ENCODE peak calls at places on chromosomes 16 and 17, in nine cellular contexts. A, V, N, I, Y, U, W, S and C are unnamed samples.

GRCh38 chr17:60148300-60148838 is 1.4 kb upstream of the CA4 start:
- DNase-seq in S (no peak), I (no peak), Y (no peak), N (no peak), A (no peak), W (no peak), U (no peak), V (no peak), C (no peak)

GRCh38 chr16:70638814-70639792 is 7.3 kb upstream of the IL34 start:
- DNase-seq in N (no peak), I (no peak), W (no peak), S (no peak), V (peak; percentile 85), Y (peak; percentile 91), A (no peak), U (peak; percentile 40), C (no peak)

GRCh38 chr17:4852504-4853075 is 19.4 kb downstream of the MINK1 start:
- DNase-seq in W (no peak), S (no peak), A (peak; percentile 34), V (peak; percentile 56), U (peak; percentile 30), I (no peak), N (peak; percentile 59), Y (peak; percentile 41), C (peak; percentile 32)

GRCh38 chr17:73719588-73720071 is 75.4 kb upstream of the SDK2 start:
- DNase-seq in U (no peak), I (no peak), W (no peak), A (no peak), Y (peak; percentile 16), N (no peak), V (peak; percentile 5), S (peak; percentile 45), C (peak; percentile 48)

GRCh38 chr17:52709724-52710123 is 551.2 kb upstream of the CA10 start:
- DNase-seq in U (no peak), N (no peak), A (no peak), W (no peak), V (no peak), Y (no peak), S (no peak), I (no peak), C (peak; percentile 22)

GRCh38 chr17:21017861-21018260 is 24.9 kb downstream of the USP22 start:
- DNase-seq in Y (no peak), A (no peak), S (no peak), V (no peak), I (no peak), U (no peak), N (no peak), W (no peak), C (no peak)

GRCh38 chr16:71626858-71627213 is 852 bp downstream of the MARVELD3 start:
- DNase-seq in N (peak; percentile 35), V (no peak), W (peak; percentile 53), A (no peak), U (no peak), I (no peak), Y (no peak), S (no peak), C (peak; percentile 91)

GRCh38 chr17:17387461-17388362 is 84.5 kb downstream of the NT5M start:
- DNase-seq in W (peak; percentile 69), S (no peak), V (no peak), N (peak; percentile 69), I (no peak), A (no peak), Y (no peak), U (no peak), C (peak; percentile 83)

GRCh38 chr17:55513885-55514590 is 2.8 kb upstream of the SMIM36 start:
- DNase-seq in S (peak; percentile 58), V (peak; percentile 78), N (peak; percentile 60), A (peak; percentile 48), Y (peak; percentile 76), W (peak; percentile 60), U (peak; percentile 87), I (peak; percentile 76), C (no peak)

GRCh38 chr17:42023524-42024349 is 3.8 kb downstream of the NKIRAS2 start:
- DNase-seq in V (peak; percentile 54), Y (peak; percentile 19), I (peak; percentile 42), N (no peak), A (no peak), W (peak; percentile 83), S (no peak), U (no peak), C (peak; percentile 58)

GRCh38 chr17:33435716-33436301 is 142.7 kb upstream of the ASIC2 start:
- DNase-seq in N (peak; percentile 1), I (no peak), S (no peak), V (peak; percentile 27), W (no peak), U (no peak), A (no peak), Y (peak; percentile 11), C (no peak)

GRCh38 chr17:36657763-36658490 is 56.5 kb downstream of the MRM1 start:
- DNase-seq in I (peak; percentile 24), S (no peak), V (peak; percentile 27), U (peak; percentile 5), Y (no peak), N (no peak), W (no peak), A (no peak), C (peak; percentile 54)

GRCh38 chr16:24493859-24494258 is 45.5 kb upstream of the RBBP6 start:
- DNase-seq in A (no peak), Y (no peak), W (no peak), U (no peak), I (no peak), S (no peak), V (no peak), N (peak; percentile 76), C (no peak)

GRCh38 chr17:41583137-41584127 is 3.3 kb downstream of the KRT14 start:
- DNase-seq in N (peak; percentile 75), V (no peak), I (no peak), U (no peak), W (no peak), S (no peak), A (no peak), Y (no peak), C (peak; percentile 85)

GRCh38 chr17:43871947-43872690 is 25.1 kb downstream of the CD300LG start:
- DNase-seq in U (no peak), V (no peak), N (peak; percentile 50), W (peak; percentile 70), I (no peak), A (no peak), Y (no peak), S (no peak), C (peak; percentile 74)

GRCh38 chr16:1723450-1724147 is 17.6 kb downstream of the MAPK8IP3 start:
- DNase-seq in S (no peak), I (no peak), Y (peak; percentile 51), A (peak; percentile 41), N (peak; percentile 51), W (no peak), U (peak; percentile 81), V (peak; percentile 51), C (peak; percentile 70)

GRCh38 chr17:81210868-81211267 is 11.9 kb downstream of the CEP131 start:
- DNase-seq in U (no peak), V (no peak), W (no peak), N (no peak), A (no peak), Y (no peak), I (no peak), S (no peak), C (no peak)

GRCh38 chr17:61481421-61481820 is 29.2 kb downstream of the TBX4 start:
- DNase-seq in S (peak; percentile 4), V (no peak), I (no peak), N (no peak), W (peak; percentile 31), U (no peak), A (no peak), Y (no peak), C (no peak)

GRCh38 chr17:9024497-9024896 is 3.2 kb downstream of the NTN1 start:
- DNase-seq in N (no peak), W (no peak), U (no peak), V (no peak), S (no peak), A (no peak), Y (no peak), I (no peak), C (no peak)
- H3K4me3 ChIP-seq in N (no peak overlapping the region), W (no peak overlapping the region), U (no peak overlapping the region), V (no peak overlapping the region), S (no peak overlapping the region), A (no peak overlapping the region), Y (no peak overlapping the region), I (no peak overlapping the region), C (no peak overlapping the region)

DNA sequence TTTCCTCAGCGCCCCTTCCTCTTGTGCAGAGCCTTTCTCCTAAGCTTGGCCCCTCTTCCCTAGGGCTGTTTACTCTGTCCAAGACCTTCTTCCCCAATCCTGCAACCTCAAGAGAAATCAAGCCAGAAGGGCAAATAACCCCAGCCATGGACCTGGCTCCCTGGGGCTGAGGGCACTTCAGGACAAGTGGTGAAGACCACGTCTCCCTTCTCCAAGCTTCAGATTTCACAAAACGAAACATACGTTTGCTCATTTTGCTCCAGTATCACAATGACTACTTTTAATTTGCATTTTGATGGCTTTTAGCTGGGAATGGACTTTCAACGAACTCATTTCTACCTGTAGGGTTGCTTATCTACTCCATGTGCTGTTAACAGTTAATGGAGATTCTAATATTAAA is 139.8 kb upstream of the CACNG5 start:
- DNase-seq in U (no peak), N (no peak), I (no peak), V (no peak), S (no peak), A (no peak), W (no peak), Y (no peak), C (no peak)
- H3K36me3 ChIP-seq in U (peaks cover 15% of the 10 kb centered on the region), N (no peaks in the 10 kb centered on the region), I (peaks cover 19% of the 10 kb centered on the region), V (no peaks in the 10 kb centered on the region), S (no peaks in the 10 kb centered on the region), A (peaks cover 37% of the 10 kb centered on the region), W (peaks cover 9% of the 10 kb centered on the region), Y (peaks cover 5% of the 10 kb centered on the region), C (no peaks in the 10 kb centered on the region)

GRCh38 chr16:27109666-27110523 is 43.2 kb downstream of the C16orf82 start:
- DNase-seq in U (peak; percentile 82), I (peak; percentile 57), S (peak; percentile 83), W (peak; percentile 75), A (peak; percentile 64), Y (peak; percentile 75), V (peak; percentile 77), N (peak; percentile 53), C (peak; percentile 89)
- H3K4me3 ChIP-seq in U (peak overlapping the region; percentile 73), I (peak overlapping the region; percentile 47), S (peak overlapping the region; percentile 38), W (peak overlapping the region; percentile 38), A (peak overlapping the region; percentile 31), Y (peak overlapping the region; percentile 58), V (peak overlapping the region; percentile 44), N (peak overlapping the region; percentile 23), C (no peak overlapping the region)

GRCh38 chr16:85656351-85657266 is 32.1 kb downstream of the GINS2 start:
- DNase-seq in V (no peak), A (no peak), W (peak; percentile 36), S (no peak), U (no peak), N (no peak), I (no peak), Y (no peak), C (peak; percentile 49)
- H3K36me3 ChIP-seq in V (peaks cover 54% of the 10 kb centered on the region), A (peaks cover 25% of the 10 kb centered on the region), W (peaks cover 84% of the 10 kb centered on the region), S (peaks cover 12% of the 10 kb centered on the region), U (peaks cover 74% of the 10 kb centered on the region), N (no peaks in the 10 kb centered on the region), I (peaks cover 52% of the 10 kb centered on the region), Y (peaks cover 32% of the 10 kb centered on the region), C (peaks cover 14% of the 10 kb centered on the region)

GRCh38 chr16:89006036-89006752 is 29.2 kb upstream of the CBFA2T3 start:
- DNase-seq in V (no peak), S (no peak), W (peak; percentile 41), N (no peak), U (no peak), Y (no peak), I (peak; percentile 13), A (no peak), C (no peak)
- H3K4me3 ChIP-seq in V (no peak overlapping the region), S (no peak overlapping the region), W (no peak overlapping the region), N (no peak overlapping the region), U (no peak overlapping the region), Y (no peak overlapping the region), I (no peak overlapping the region), A (no peak overlapping the region), C (no peak overlapping the region)